ENCODE peak calls at places on chromosomes 11 and 22, in four cellular contexts. M is neuronal stem cell, W is mesenchymal stem cell, J is mesendoderm. S is an unnamed sample.

GRCh38 chr11:84607975-84608787 is 1019.0 kb downstream of the DLG2 start:
- DNase-seq in M (no peak), W (no peak), J (no peak), S (no peak)

GRCh38 chr11:114925591-114925990 is 247.3 kb downstream of the NXPE2 start:
- DNase-seq in M (no peak), W (no peak), J (no peak), S (no peak)

GRCh38 chr11:126898802-126899201 is 101.8 kb downstream of the KIRREL3 start:
- DNase-seq in M (no peak), W (no peak), J (peak; percentile 11), S (no peak)

GRCh38 chr11:106399075-106399500 is 321.6 kb downstream of the AASDHPPT start:
- DNase-seq in M (no peak), W (peak; percentile 98), J (no peak), S (peak; percentile 50)

GRCh38 chr22:50691521-50691920 is 18.9 kb downstream of the SHANK3 start:
- DNase-seq in M (no peak), W (no peak), J (peak; percentile 29), S (peak; percentile 23)

GRCh38 chr11:68782711-68783110 is 31.4 kb upstream of the TESMIN start:
- DNase-seq in M (no peak), W (no peak), J (no peak), S (no peak)

GRCh38 chr11:76803811-76804600 is 20.9 kb downstream of the TSKU start:
- DNase-seq in M (no peak), W (peak; percentile 63), J (no peak), S (no peak)

GRCh38 chr22:27800250-27801131 is 1.1 kb downstream of the MN1 start:
- DNase-seq in M (peak; percentile 59), W (peak; percentile 34), J (no peak), S (no peak)

GRCh38 chr11:95715777-95716241 is 73.8 kb downstream of the FAM76B start:
- DNase-seq in M (no peak), W (no peak), J (no peak), S (no peak)

GRCh38 chr11:20672575-20672974 is 3.2 kb downstream of the NELL1 start:
- DNase-seq in M (no peak), W (no peak), J (peak; percentile 63), S (no peak)

GRCh38 chr22:27105142-27106025 is 448.0 kb downstream of the MIAT start:
- DNase-seq in M (no peak), W (peak; percentile 90), J (no peak), S (peak; percentile 16)

GRCh38 chr11:62142921-62143320 is 19.1 kb downstream of the INCENP start:
- DNase-seq in M (no peak), W (no peak), J (no peak), S (no peak)

GRCh38 chr11:96869207-96869606 is 479.4 kb downstream of the JRKL start:
- DNase-seq in M (no peak), W (no peak), J (no peak), S (no peak)

GRCh38 chr11:43508511-43508918 is 149.8 kb downstream of the TTC17 start:
- DNase-seq in M (no peak), W (peak; percentile 14), J (peak; percentile 72), S (no peak)

GRCh38 chr22:40009953-40010751 is 15.4 kb downstream of the FAM83F start:
- DNase-seq in M (no peak), W (no peak), J (no peak), S (no peak)

GRCh38 chr11:132430352-132431091 is 1060.1 kb downstream of the NTM start:
- DNase-seq in M (no peak), W (no peak), J (no peak), S (no peak)

GRCh38 chr22:39027717-39028116 is 6.8 kb downstream of the APOBEC3D start:
- DNase-seq in M (no peak), W (no peak), J (no peak), S (no peak)

GRCh38 chr11:8099291-8099899 is 18.4 kb downstream of the TUB start:
- DNase-seq in M (peak; percentile 63), W (peak; percentile 81), J (peak; percentile 80), S (peak; percentile 94)

GRCh38 chr22:23179381-23180294 is 671 bp upstream of the BCR start:
- DNase-seq in M (no peak), W (no peak), J (peak; percentile 26), S (peak; percentile 49)

GRCh38 chr11:46522682-46523281 is 71.0 kb downstream of the AMBRA1 start:
- DNase-seq in M (no peak), W (no peak), J (no peak), S (no peak)

GRCh38 chr11:34624069-34624468 is 3.2 kb downstream of the EHF start:
- DNase-seq in M (no peak), W (no peak), J (no peak), S (no peak)

GRCh38 chr11:12671378-12671777 is 2.8 kb upstream of the TEAD1 start:
- DNase-seq in M (no peak), W (no peak), J (no peak), S (no peak)

GRCh38 chr11:130050272-130050671 is 19.4 kb upstream of the APLP2 start:
- DNase-seq in M (no peak), W (peak; percentile 42), J (peak; percentile 27), S (no peak)

GRCh38 chr11:19869946-19870589 is 157.4 kb downstream of the NAV2 start:
- DNase-seq in M (no peak), W (no peak), J (no peak), S (no peak)

GRCh38 chr22:50292643-50293440 is 14.6 kb downstream of the PLXNB2 start:
- DNase-seq in M (no peak), W (no peak), J (no peak), S (peak; percentile 88)

GRCh38 chr11:118007040-118007439 is 20.8 kb downstream of the IL10RA start:
- DNase-seq in M (no peak), W (no peak), J (no peak), S (no peak)

DNA sequence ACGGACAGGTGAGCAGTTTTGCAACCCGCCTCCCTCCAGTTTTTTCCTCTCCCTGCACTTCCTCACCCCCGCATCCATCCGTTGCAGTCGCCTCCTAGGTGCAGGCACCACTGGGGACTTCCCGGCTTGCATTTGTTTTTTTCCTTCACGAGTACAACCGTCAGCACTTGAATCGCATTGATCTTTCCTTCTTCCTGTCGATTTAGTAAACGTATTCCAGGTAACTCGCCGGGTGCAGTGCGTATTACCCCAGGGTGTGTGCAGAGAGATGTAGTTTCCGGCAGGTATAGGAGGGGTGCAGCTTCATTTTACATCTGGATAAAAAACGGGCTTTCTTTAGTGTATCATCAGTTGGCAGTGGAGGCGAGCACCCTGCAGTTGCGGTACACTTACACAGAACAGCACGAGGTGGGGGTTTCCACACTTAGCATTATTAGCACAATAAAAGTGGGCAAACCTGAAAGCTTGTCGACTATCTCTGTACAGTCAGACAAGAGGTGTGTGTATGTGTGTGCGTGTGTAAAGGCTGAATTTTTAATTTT is at the start of gene SORL1-AS1:
- DNase-seq in M (no peak), W (peak; percentile 26), J (peak; percentile 48), S (peak; percentile 10)
- H2BK120ac ChIP-seq in M (peak within 1 kb of the TSS; percentile 40), W (peak within 1 kb of the TSS; percentile 52), J (no peak within 1 kb of the TSS), S (peak within 1 kb of the TSS; percentile 35)

DNA sequence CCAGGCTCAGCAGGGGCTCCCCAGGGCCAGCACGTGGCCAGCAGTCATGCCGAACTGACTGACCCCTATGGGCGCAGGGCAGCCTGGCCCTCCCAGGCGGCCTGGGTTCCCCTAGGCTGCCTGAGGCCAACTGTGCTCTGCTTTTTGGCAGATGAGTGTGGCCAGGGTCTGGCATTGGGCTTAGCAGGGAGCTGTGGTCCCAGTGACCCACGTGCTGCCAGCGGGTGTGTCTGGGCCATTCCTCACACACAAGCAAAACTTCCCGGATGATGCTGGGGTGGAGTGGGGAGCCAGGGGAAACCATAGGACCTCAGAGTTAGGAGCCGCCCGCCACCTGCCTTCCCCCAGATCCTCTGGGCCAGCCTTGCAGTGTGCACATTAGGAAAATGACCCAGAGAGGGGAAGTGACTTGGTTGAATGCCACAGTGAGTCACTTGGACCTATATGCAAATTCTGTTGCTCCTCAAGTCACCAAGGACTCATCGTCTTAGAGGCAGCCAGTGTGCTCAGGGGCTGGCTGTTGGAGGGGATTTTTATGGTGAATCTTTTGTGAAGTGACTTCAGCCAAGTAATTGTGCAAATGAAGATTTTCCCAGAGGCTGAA is 6.6 kb downstream of the ADORA2A start:
- DNase-seq in M (no peak), W (peak; percentile 73), J (no peak), S (peak; percentile 46)
- H3K4me3 ChIP-seq in M (no peak overlapping the region), W (no peak overlapping the region), J (no peak overlapping the region), S (no peak overlapping the region)

GRCh38 chr11:65366340-65366773 is 11.8 kb downstream of the TIGD3 start:
- DNase-seq in M (peak; percentile 61), W (peak; percentile 90), J (peak; percentile 90), S (peak; percentile 30)

GRCh38 chr11:65375012-65375411 is 7.4 kb downstream of the SLC25A45 start:
- DNase-seq in M (no peak), W (no peak), J (no peak), S (no peak)

GRCh38 chr11:65373839-65374580 is 8.4 kb downstream of the SLC25A45 start:
- DNase-seq in M (no peak), W (no peak), J (no peak), S (no peak)

GRCh38 chr11:65376138-65376713 is 6.2 kb downstream of the SLC25A45 start:
- DNase-seq in M (no peak), W (no peak), J (no peak), S (no peak)

DNA sequence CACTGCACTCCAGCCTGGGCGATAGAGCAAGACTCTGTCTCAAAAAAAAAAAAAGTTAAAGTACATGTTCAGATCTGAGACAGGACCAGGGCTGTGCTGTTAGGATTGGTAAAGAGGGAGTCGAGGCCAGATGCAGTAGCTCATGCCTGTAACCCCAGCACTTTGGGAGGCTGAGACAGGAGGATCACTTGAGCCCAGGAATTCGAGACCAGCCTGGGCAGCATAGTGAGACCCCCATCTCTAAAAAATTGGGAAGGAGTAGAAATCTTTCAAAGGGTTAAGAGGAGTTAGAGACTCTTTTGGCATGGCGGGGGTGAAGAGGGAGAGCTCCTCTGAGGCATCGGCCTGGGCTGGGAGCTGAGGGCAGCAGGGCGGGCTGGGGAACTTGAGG is 11.8 kb downstream of the SLC25A45 start:
- DNase-seq in M (no peak), W (no peak), J (no peak), S (no peak)
- H2BK120ac ChIP-seq in M (no peak overlapping the region), W (peak overlapping the region; percentile 23), J (no peak overlapping the region), S (no peak overlapping the region)

GRCh38 chr11:73808052-73808451 is 20.4 kb downstream of the MRPL48 start:
- DNase-seq in M (no peak), W (no peak), J (no peak), S (no peak)
- H3K4me3 ChIP-seq in M (no peak overlapping the region), W (no peak overlapping the region), J (no peak overlapping the region), S (no peak overlapping the region)

GRCh38 chr11:122813176-122813917 is 25.0 kb upstream of the CRTAM start:
- DNase-seq in M (no peak), W (no peak), J (peak; percentile 71), S (peak; percentile 32)

GRCh38 chr11:122814401-122814800 is 23.9 kb upstream of the CRTAM start:
- DNase-seq in M (no peak), W (no peak), J (no peak), S (no peak)

GRCh38 chr11:122817121-122817520 is 21.2 kb upstream of the CRTAM start:
- DNase-seq in M (no peak), W (no peak), J (no peak), S (peak; percentile 72)

GRCh38 chr11:122816701-122817100 is 21.6 kb upstream of the CRTAM start:
- DNase-seq in M (no peak), W (no peak), J (no peak), S (no peak)

DNA sequence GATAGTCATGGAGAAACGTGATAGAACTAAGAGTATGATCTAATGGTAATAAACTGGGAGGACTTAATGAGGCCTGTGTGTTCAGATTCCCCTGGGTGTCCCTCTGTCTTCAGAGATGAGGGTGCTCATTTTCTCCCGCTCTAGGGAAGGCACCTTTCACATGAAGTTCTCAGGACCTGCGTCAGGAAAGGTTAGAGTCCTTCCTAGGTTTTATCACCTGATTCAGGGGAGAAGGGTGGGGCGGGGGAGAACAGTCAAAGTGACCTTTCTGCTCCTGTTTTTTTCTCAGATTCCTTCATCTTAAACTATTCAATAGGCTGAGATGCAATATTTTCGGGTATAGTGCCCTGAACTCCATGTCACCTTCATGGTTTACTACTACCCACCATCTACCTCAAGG is 22.4 kb upstream of the CRTAM start:
- DNase-seq in M (no peak), W (no peak), J (no peak), S (no peak)
- H2BK120ac ChIP-seq in M (no peak overlapping the region), W (no peak overlapping the region), J (no peak overlapping the region), S (no peak overlapping the region)

S was measured in trophoblast cell.